ENCODE peak calls at places on chromosomes 6 and 20, in nine cellular contexts. G, S, T, K, P, M, N, Y and I are unnamed samples.

GRCh38 chr6:117089604-117090003 is 175.8 kb upstream of the VGLL2 start:
- DNase-seq in S (no peak), Y (no peak), N (no peak), G (no peak), M (no peak), K (no peak), T (no peak), P (no peak), I (no peak)

GRCh38 chr6:6811151-6812002 is 222.9 kb downstream of the LY86 start:
- DNase-seq in M (peak), G (no peak), N (peak), Y (no peak), S (no peak), K (peak), T (no peak), P (peak), I (peak)

GRCh38 chr20:47677314-47678129 is 107.8 kb downstream of the SULF2 start:
- DNase-seq in M (no peak), K (peak), S (no peak), P (peak), Y (no peak), T (peak), G (peak), N (peak), I (peak)

GRCh38 chr6:44733868-44734267 is 346.4 kb downstream of the CDC5L start:
- DNase-seq in P (no peak), M (no peak), K (peak), N (no peak), T (no peak), S (no peak), G (no peak), Y (no peak), I (no peak)

GRCh38 chr20:22442318-22442717 is 142.1 kb downstream of the FOXA2 start:
- DNase-seq in M (no peak), S (no peak), P (no peak), T (no peak), K (no peak), G (no peak), N (no peak), Y (no peak), I (no peak)

GRCh38 chr6:49142422-49143151 is 320.5 kb downstream of the MMUT start:
- DNase-seq in N (no peak), Y (no peak), G (no peak), S (no peak), P (no peak), T (no peak), K (no peak), M (no peak), I (no peak)

GRCh38 chr6:49463612-49463967 is 420 bp downstream of the CENPQ start:
- DNase-seq in P (no peak), M (no peak), G (no peak), N (peak), Y (no peak), S (no peak), T (no peak), K (no peak), I (no peak)

GRCh38 chr20:62598761-62599194 is 43.5 kb upstream of the SLCO4A1 start:
- DNase-seq in Y (peak), G (no peak), S (no peak), N (no peak), T (no peak), K (no peak), M (no peak), P (no peak), I (no peak)

GRCh38 chr20:37911838-37912273 is 8.9 kb downstream of the VSTM2L start:
- DNase-seq in M (no peak), T (no peak), S (peak), K (no peak), Y (peak), P (no peak), N (peak), G (no peak), I (peak)